ENCODE peak calls at places on chromosome 6, in four cellular contexts. F, Z, J and P are unnamed samples.

GRCh38 chr6:48933136-48933535 is 529.9 kb downstream of the MMUT start:
- DNase-seq in J (no peak), Z (no peak), F (no peak), P (no peak)

GRCh38 chr6:162264581-162264980 is 463.0 kb downstream of the PRKN start:
- DNase-seq in F (no peak), J (no peak), Z (no peak), P (no peak)

GRCh38 chr6:123830110-123830509 is 26.4 kb downstream of the NKAIN2 start:
- DNase-seq in J (no peak), F (no peak), Z (no peak), P (no peak)

GRCh38 chr6:160358225-160359119 is 10.3 kb downstream of the SLC22A3 start:
- DNase-seq in Z (no peak), J (no peak), F (no peak), P (no peak)

GRCh38 chr6:24721461-24722215 is 2.7 kb upstream of the C6orf62 start:
- DNase-seq in F (no peak), Z (no peak), J (no peak), P (no peak)

GRCh38 chr6:102488729-102489128 is 1095.2 kb downstream of the GRIK2 start:
- DNase-seq in Z (no peak), F (no peak), J (no peak), P (no peak)

GRCh38 chr6:137087902-137088301 is 43.1 kb upstream of the IL20RA start:
- DNase-seq in F (no peak), J (no peak), Z (no peak), P (no peak)

GRCh38 chr6:82362868-82363267 is 749 bp upstream of the TPBG start:
- DNase-seq in Z (no peak), F (no peak), J (no peak), P (peak)

GRCh38 chr6:164085086-164085485 is 670.6 kb downstream of the QKI start:
- DNase-seq in J (no peak), F (no peak), Z (no peak), P (no peak)

GRCh38 chr6:5899216-5900045 is 107.3 kb downstream of the NRN1 start:
- DNase-seq in Z (no peak), J (no peak), F (no peak), P (no peak)
- H2AFZ ChIP-seq in Z (no peak), J (no peak), F (no peak), P (no peak)

DNA sequence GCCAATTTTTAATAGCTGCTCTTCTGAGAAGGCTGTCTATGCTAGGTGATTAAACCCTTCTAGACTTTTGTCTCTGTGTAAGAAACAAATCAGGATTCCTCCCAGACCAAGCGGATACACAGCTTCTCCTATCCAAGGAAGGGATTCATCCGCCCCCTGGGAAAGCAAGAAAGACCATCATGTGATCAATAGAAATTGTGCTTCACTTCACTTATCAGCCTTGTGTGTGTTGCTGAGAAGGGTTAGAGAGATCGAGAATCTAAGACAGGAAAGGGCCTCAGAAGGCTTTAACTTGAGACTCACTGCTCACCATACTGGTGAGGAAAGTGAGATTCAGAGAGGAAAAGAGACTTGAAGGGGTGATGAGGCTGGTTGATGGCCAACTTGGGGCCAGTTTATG is 1.5 kb downstream of the ABCC10 start:
- DNase-seq in Z (no peak), J (no peak), F (peak), P (no peak)
- TF ChIP-seq NRF1 in Z (no peak), J (no peak), F (no peak), P (no peak)

GRCh38 chr6:136037885-136038460 is 186.5 kb downstream of the PDE7B start:
- DNase-seq in J (no peak), Z (no peak), F (no peak), P (peak)
- H2AFZ ChIP-seq in J (no peak), Z (no peak), F (no peak), P (peak)

GRCh38 chr6:111379831-111380230 is 103.2 kb downstream of the REV3L start:
- DNase-seq in F (no peak), J (no peak), Z (no peak), P (no peak)

GRCh38 chr6:111379302-111379701 is 103.7 kb downstream of the REV3L start:
- DNase-seq in Z (no peak), F (no peak), J (no peak), P (no peak)

GRCh38 chr6:111381126-111381525 is 101.9 kb downstream of the REV3L start:
- DNase-seq in J (no peak), Z (no peak), F (no peak), P (no peak)

GRCh38 chr6:111382476-111383294 is 100.3 kb downstream of the REV3L start:
- DNase-seq in F (no peak), Z (no peak), J (no peak), P (no peak)

GRCh38 chr6:111377558-111378120 is 105.4 kb downstream of the REV3L start:
- DNase-seq in J (no peak), Z (no peak), F (peak), P (no peak)
- TF ChIP-seq NRF1 in J (no peak), Z (no peak), F (no peak), P (no peak)

GRCh38 chr6:152330984-152331383 is 306.2 kb downstream of the SYNE1 start:
- DNase-seq in F (no peak), J (no peak), Z (no peak), P (no peak)
- H2AFZ ChIP-seq in F (no peak), J (no peak), Z (no peak), P (no peak)

GRCh38 chr6:42724825-42725224 is 2.4 kb upstream of the PRPH2 start:
- DNase-seq in F (no peak), Z (no peak), J (no peak), P (no peak)

GRCh38 chr6:42726026-42726425 is 3.6 kb upstream of the PRPH2 start:
- DNase-seq in J (no peak), Z (no peak), F (no peak), P (no peak)

GRCh38 chr6:42727627-42728026 is 5.2 kb upstream of the PRPH2 start:
- DNase-seq in Z (no peak), J (no peak), F (no peak), P (no peak)

GRCh38 chr6:42727084-42727601 is 4.7 kb upstream of the PRPH2 start:
- DNase-seq in Z (no peak), F (no peak), J (no peak), P (no peak)

GRCh38 chr6:42726485-42727083 is 4.2 kb upstream of the PRPH2 start:
- DNase-seq in J (no peak), Z (peak), F (peak), P (peak)
- TF ChIP-seq NRF1 in J (no peak), Z (no peak), F (no peak), P (no peak)

GRCh38 chr6:32195652-32195901 is 3.1 kb upstream of the GPSM3 start:
- DNase-seq in F (peak), Z (peak), J (peak), P (peak)

GRCh38 chr6:32198345-32198696 is 5.9 kb upstream of the GPSM3 start:
- DNase-seq in Z (no peak), J (no peak), F (no peak), P (no peak)

GRCh38 chr6:32194825-32195651 is 2.6 kb upstream of the GPSM3 start:
- DNase-seq in F (peak), J (no peak), Z (no peak), P (peak)

GRCh38 chr6:32195902-32196681 is 3.6 kb upstream of the GPSM3 start:
- DNase-seq in F (peak), J (peak), Z (peak), P (peak)

DNA sequence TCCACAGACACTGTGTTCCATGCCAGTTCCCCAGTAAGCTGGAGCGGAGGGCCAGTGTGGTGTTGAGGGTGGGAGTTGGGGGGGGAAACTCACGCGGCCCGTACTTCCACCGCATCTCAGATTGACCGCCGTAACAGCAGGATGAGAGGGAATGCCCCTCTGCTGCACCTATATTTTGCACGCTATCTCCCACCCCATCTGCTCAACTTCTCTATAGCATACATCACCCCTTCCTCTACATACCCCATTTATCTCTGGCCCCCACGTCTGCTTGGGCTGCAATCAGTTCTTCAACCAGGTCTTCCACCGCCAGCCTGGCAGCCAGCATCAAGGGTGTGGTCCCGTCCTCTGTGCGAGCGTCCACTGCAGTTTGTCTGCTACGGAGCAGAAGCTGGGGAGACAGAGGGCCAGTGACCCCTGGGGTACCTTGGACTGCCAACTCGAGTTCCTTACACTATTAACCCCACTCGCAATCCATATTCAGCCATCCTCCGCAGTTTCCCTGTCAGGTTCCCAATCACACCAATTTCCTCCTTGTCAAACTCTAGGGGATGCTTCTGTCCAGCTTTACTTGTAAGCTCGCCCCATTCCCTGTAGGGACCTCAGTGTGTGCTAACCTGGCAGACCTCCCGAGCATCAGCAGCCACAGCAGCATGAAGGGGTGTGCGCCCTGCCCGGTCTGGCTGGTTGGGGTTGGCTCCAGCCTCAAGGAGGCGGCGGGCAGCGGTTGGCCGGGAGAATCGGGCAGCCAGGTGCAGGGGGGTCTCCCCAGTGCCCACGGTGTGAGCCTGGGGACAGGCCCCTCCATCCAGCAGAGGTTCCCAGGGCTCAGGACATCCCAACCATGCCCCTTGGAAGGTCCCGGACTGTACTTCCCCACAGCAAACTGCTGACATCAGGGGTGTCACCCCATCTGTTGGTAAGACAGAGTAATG is 4.5 kb upstream of the GPSM3 start:
- DNase-seq in J (no peak), F (peak), Z (no peak), P (peak)
- H2AFZ ChIP-seq in J (no peak), F (peak), Z (peak), P (peak)

DNA sequence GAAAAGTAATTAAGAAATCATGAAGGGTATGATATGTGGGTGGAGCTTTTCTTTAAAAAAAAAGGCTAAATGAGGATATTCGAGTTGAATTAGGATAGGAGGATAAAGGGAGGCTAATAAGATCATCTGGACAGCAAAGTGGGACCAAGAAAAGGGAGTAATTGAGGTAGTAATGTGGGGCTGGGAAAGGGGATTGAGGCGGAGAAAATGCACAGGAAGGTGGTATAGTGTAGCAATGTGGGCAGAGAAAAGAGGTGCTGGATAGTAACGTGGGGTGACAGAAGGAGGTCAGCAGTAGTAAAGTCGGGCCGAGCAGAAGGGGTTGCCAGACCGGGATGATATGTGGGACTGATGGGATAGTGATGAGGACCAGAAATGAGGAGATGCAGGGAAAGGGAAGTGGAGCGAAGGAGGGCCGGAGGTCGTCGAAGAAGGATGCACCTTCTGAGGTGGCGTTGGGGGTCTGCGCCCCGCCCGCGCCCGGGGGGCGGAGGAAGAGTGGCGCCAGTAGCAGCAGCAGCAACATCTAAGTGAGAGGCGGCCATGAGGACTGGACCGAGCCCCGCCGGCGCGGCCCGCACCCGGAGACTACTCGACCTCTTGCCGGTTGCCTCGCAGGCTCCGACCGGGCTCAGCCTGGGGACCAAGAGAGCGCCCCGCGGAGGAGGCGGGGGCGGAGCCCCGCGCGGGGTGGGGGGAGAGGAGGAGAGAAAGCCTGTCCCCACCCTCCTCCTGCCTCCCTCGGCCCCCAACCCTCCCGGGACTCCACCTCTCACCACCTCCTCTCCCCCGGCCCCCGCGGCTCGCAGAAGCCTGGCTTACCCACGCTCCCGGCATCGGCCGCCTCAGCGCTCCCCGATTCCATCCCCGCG is 887 bp downstream of the GABBR1 start:
- DNase-seq in Z (no peak), J (no peak), F (peak), P (peak)
- TF ChIP-seq NRF1 in Z (no peak), J (no peak), F (no peak), P (no peak)

DNA sequence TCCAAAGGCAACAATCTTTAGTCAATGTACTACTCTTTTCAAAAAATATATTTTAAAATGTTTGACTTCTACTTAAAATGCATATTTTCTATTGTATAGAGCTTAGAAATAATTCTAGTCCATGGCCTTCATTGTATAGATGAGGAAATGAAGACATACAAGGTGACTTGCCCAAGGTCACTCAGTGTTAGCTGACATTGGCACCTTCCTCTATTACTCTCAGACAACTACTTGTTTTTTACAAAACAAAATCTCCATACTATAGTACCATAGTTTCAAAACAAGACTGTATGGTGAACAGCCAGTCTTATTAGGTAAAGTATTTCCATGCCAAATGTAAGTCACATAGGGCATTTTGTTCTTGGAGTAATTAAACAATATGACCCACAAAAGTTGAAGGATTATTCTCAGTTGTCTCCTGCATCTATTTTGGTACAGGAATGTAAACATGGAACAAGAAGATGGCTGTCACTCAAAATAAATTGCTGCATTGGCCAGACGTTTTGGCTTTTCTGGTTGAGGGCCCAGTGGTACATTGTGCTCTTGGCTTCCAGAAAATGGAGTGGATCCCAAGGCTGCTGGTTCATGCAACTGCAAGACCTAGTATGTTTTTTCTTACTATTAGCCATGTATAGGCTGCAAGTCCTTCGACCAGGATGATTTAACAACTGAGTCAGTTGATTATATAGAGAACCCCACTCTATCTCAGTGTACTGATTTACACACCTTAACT is 54.3 kb upstream of the NOX3 start:
- DNase-seq in F (no peak), Z (no peak), J (no peak), P (no peak)
- H2AFZ ChIP-seq in F (no peak), Z (no peak), J (no peak), P (no peak)

GRCh38 chr6:31579546-31580445 is 2.4 kb downstream of the LTB start:
- DNase-seq in J (no peak), F (no peak), Z (no peak), P (no peak)
- TF ChIP-seq NRF1 in J (no peak), F (no peak), Z (no peak), P (no peak)